ENCODE peak calls at places on chromosomes 4 and X, in eight cellular contexts. D, N, J, K, U, Z, E and H are unnamed samples.
A peak's percentile ranks its signal among the peaks of the same experiment; 100 is the strongest.

GRCh38 chr4:182916483-182917181 is 554 bp downstream of the DCTD start:
- DNase-seq in D (peak; percentile 74), N (peak; percentile 61), J (peak; percentile 63), K (peak; percentile 47), U (peak; percentile 53), Z (peak; percentile 80), E (no peak), H (peak; percentile 12)

GRCh38 chrX:135596495-135596894 is 76.0 kb downstream of the INTS6L start:
- DNase-seq in D (peak; percentile 39), N (peak; percentile 25), J (no peak), K (peak; percentile 25), U (peak; percentile 73), Z (peak; percentile 64), E (no peak), H (peak; percentile 16)

GRCh38 chrX:42085836-42086235 is 162.5 kb upstream of the CASK start:
- DNase-seq in D (peak; percentile 23), N (no peak), J (no peak), K (peak; percentile 39), U (no peak), Z (no peak), E (no peak), H (no peak)

GRCh38 chrX:130330706-130331105 is 9.0 kb upstream of the SLC25A14 start:
- DNase-seq in D (peak; percentile 54), N (peak; percentile 80), J (no peak), K (peak; percentile 46), U (peak; percentile 51), Z (peak; percentile 61), E (no peak), H (peak; percentile 22)

GRCh38 chr4:52750819-52751348 is 341 bp downstream of the ERVMER34-1 start:
- DNase-seq in D (no peak), N (peak; percentile 42), J (no peak), K (peak; percentile 54), U (no peak), Z (peak; percentile 45), E (peak; percentile 86), H (no peak)

GRCh38 chr4:1283711-1284110 is 6.0 kb upstream of the MAEA start:
- DNase-seq in D (no peak), N (no peak), J (no peak), K (no peak), U (no peak), Z (no peak), E (peak; percentile 20), H (no peak)

GRCh38 chrX:121579016-121579760 is 531.8 kb downstream of the GLUD2 start:
- DNase-seq in D (peak; percentile 56), N (peak; percentile 7), J (no peak), K (peak; percentile 12), U (no peak), Z (no peak), E (no peak), H (peak; percentile 20)

GRCh38 chrX:13770013-13770412 is 35.5 kb downstream of the OFD1 start:
- DNase-seq in D (no peak), N (no peak), J (no peak), K (no peak), U (no peak), Z (no peak), E (no peak), H (no peak)

GRCh38 chr4:108168672-108169562 is at the start of gene LEF1:
- DNase-seq in D (peak; percentile 47), N (peak; percentile 90), J (no peak), K (peak; percentile 67), U (peak; percentile 45), Z (peak; percentile 57), E (peak; percentile 87), H (peak; percentile 88)

GRCh38 chrX:111035256-111035655 is 60.7 kb upstream of the PAK3 start:
- DNase-seq in D (no peak), N (no peak), J (no peak), K (no peak), U (no peak), Z (no peak), E (no peak), H (no peak)

GRCh38 chr4:47551682-47552081 is 66.6 kb downstream of the ATP10D start:
- DNase-seq in D (peak; percentile 15), N (no peak), J (no peak), K (peak; percentile 51), U (no peak), Z (no peak), E (no peak), H (no peak)

GRCh38 chrX:24594531-24594930 is 52.6 kb downstream of the PCYT1B start:
- DNase-seq in D (no peak), N (no peak), J (no peak), K (no peak), U (no peak), Z (no peak), E (no peak), H (no peak)

GRCh38 chr4:175253184-175253902 is 335.2 kb downstream of the ADAM29 start:
- DNase-seq in D (peak; percentile 47), N (peak; percentile 37), J (no peak), K (no peak), U (no peak), Z (no peak), E (peak; percentile 27), H (peak; percentile 3)

GRCh38 chr4:64799751-64800150 is 390.5 kb upstream of the TECRL start:
- DNase-seq in D (no peak), N (peak; percentile 5), J (no peak), K (no peak), U (no peak), Z (no peak), E (no peak), H (no peak)

GRCh38 chr4:101355767-101356702 is 8.7 kb upstream of the PPP3CA start:
- DNase-seq in D (peak; percentile 93), N (no peak), J (no peak), K (peak; percentile 91), U (no peak), Z (no peak), E (no peak), H (no peak)

GRCh38 chr4:115851918-115852766 is 738.7 kb upstream of the NDST4 start:
- DNase-seq in D (peak; percentile 61), N (peak; percentile 87), J (no peak), K (peak; percentile 32), U (peak; percentile 66), Z (no peak), E (no peak), H (peak; percentile 64)

GRCh38 chr4:52577285-52577968 is 81.7 kb downstream of the USP46 start:
- DNase-seq in D (peak; percentile 68), N (no peak), J (no peak), K (peak; percentile 67), U (no peak), Z (no peak), E (no peak), H (no peak)

GRCh38 chr4:151912626-151913025 is 151.8 kb upstream of the GATB start:
- DNase-seq in D (no peak), N (peak; percentile 34), J (no peak), K (no peak), U (no peak), Z (no peak), E (no peak), H (no peak)

GRCh38 chrX:132044953-132045352 is 21.9 kb downstream of the STK26 start:
- DNase-seq in D (peak; percentile 4), N (no peak), J (no peak), K (no peak), U (no peak), Z (no peak), E (no peak), H (no peak)

GRCh38 chr4:182642831-182643230 is 274.4 kb downstream of the DCTD start:
- DNase-seq in D (peak; percentile 93), N (peak; percentile 5), J (no peak), K (no peak), U (no peak), Z (no peak), E (no peak), H (peak; percentile 39)

GRCh38 chr4:67885727-67886126 is 1.9 kb upstream of the TMPRSS11D start:
- DNase-seq in D (peak; percentile 69), N (peak; percentile 59), J (no peak), K (peak; percentile 98), U (no peak), Z (no peak), E (no peak), H (no peak)

GRCh38 chr4:79232555-79232954 is 93.3 kb downstream of the NAA11 start:
- DNase-seq in D (peak; percentile 53), N (no peak), J (no peak), K (no peak), U (no peak), Z (no peak), E (no peak), H (no peak)
- H3K4me3 ChIP-seq in D (no peak overlapping the region), N (no peak overlapping the region), J (no peak overlapping the region), K (no peak overlapping the region), U (no peak overlapping the region), Z (no peak overlapping the region), E (no peak overlapping the region), H (no peak overlapping the region)

GRCh38 chrX:40169193-40170086 is 71.7 kb upstream of the BCOR start:
- DNase-seq in D (peak; percentile 92), N (peak; percentile 85), J (peak; percentile 73), K (no peak), U (peak; percentile 82), Z (peak; percentile 73), E (peak; percentile 83), H (peak; percentile 78)
- H3K4me3 ChIP-seq in D (peak overlapping the region; percentile 24), N (no peak overlapping the region), J (no peak overlapping the region), K (no peak overlapping the region), U (peak overlapping the region; percentile 38), Z (no peak overlapping the region), E (no peak overlapping the region), H (peak overlapping the region; percentile 11)

DNA sequence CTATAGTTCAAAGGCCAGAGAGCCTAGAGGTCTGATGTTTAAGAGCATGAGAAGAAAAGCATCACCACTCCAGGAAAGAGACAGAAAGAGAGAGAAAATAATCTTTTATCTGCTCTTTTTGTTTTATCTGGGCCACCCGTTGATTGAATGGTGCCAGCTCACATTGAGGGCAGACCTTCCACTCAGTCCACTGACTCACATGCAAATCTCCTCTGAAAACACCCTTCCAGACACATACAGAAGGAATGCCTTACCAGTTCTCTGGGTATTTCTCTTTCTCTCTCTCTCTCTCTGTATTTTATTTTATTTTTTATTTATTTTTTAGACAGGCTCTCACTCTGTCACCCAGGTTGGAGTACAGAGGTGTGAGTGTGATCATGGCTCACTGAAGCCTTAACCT is 252.5 kb downstream of the DTHD1 start:
- DNase-seq in D (no peak), N (no peak), J (no peak), K (no peak), U (no peak), Z (no peak), E (no peak), H (no peak)
- H3K4me3 ChIP-seq in D (no peak overlapping the region), N (no peak overlapping the region), J (no peak overlapping the region), K (no peak overlapping the region), U (no peak overlapping the region), Z (no peak overlapping the region), E (no peak overlapping the region), H (no peak overlapping the region)

GRCh38 chrX:154096140-154097002 is 1.1 kb downstream of the MECP2 start:
- DNase-seq in D (no peak), N (no peak), J (peak; percentile 20), K (peak; percentile 10), U (peak; percentile 10), Z (peak; percentile 27), E (no peak), H (no peak)

GRCh38 chrX:154097003-154097596 is 417 bp downstream of the MECP2 start:
- DNase-seq in D (peak; percentile 65), N (peak; percentile 70), J (peak; percentile 76), K (peak; percentile 40), U (peak; percentile 79), Z (peak; percentile 74), E (peak; percentile 95), H (peak; percentile 54)

GRCh38 chrX:154094833-154095232 is 2.7 kb downstream of the MECP2 start:
- DNase-seq in D (no peak), N (no peak), J (no peak), K (no peak), U (no peak), Z (no peak), E (no peak), H (no peak)

GRCh38 chrX:154097597-154098541 is at the start of gene MECP2:
- DNase-seq in D (peak; percentile 94), N (peak; percentile 95), J (peak; percentile 93), K (peak; percentile 86), U (peak; percentile 91), Z (peak; percentile 93), E (peak; percentile 98), H (peak; percentile 81)

GRCh38 chrX:154098551-154098950 is 1.0 kb upstream of the MECP2 start:
- DNase-seq in D (no peak), N (no peak), J (no peak), K (no peak), U (no peak), Z (no peak), E (no peak), H (no peak)
- H3K4me3 ChIP-seq in D (no peak overlapping the region), N (no peak overlapping the region), J (no peak overlapping the region), K (no peak overlapping the region), U (no peak overlapping the region), Z (no peak overlapping the region), E (no peak overlapping the region), H (no peak overlapping the region)